ENCODE peak calls at places on chromosome 22, in five cellular contexts. O is colonic mucosa; X is CD8-positive, alpha-beta T cell; B is left ventricle myocardium inferior; Q is PC-3. M is an unnamed sample.

GRCh38 chr22:45912910-45913309 is 64.1 kb downstream of the WNT7B start:
- DNase-seq in O (no peak), X (no peak), B (no peak), Q (no peak), M (no peak)

GRCh38 chr22:19565921-19566598 is 41.9 kb upstream of the CLDN5 start:
- DNase-seq in O (no peak), X (no peak), B (no peak), Q (peak; percentile 56), M (no peak)

GRCh38 chr22:33922268-33922667 is 2.0 kb upstream of the LARGE1 start:
- DNase-seq in O (peak; percentile 53), X (peak; percentile 6), B (peak; percentile 25), Q (no peak), M (no peak)

GRCh38 chr22:31647516-31647915 is 14.5 kb downstream of the PISD start:
- DNase-seq in O (no peak), X (no peak), B (no peak), Q (no peak), M (no peak)

GRCh38 chr22:36334838-36335603 is 52.7 kb downstream of the MYH9 start:
- DNase-seq in O (no peak), X (peak; percentile 55), B (no peak), Q (peak; percentile 41), M (no peak)

GRCh38 chr22:33573479-33573878 is 346.8 kb downstream of the LARGE1 start:
- DNase-seq in O (no peak), X (no peak), B (no peak), Q (no peak), M (no peak)

GRCh38 chr22:30702856-30703255 is 8.2 kb downstream of the OSBP2 start:
- DNase-seq in O (no peak), X (no peak), B (no peak), Q (no peak), M (no peak)

GRCh38 chr22:37064553-37064952 is 13.0 kb downstream of the KCTD17 start:
- DNase-seq in O (no peak), X (no peak), B (no peak), Q (no peak), M (no peak)

GRCh38 chr22:41445171-41446056 is 1.2 kb downstream of the TOB2 start:
- DNase-seq in O (peak; percentile 45), X (peak; percentile 24), B (peak; percentile 44), Q (peak; percentile 43), M (peak; percentile 73)

GRCh38 chr22:23075525-23076216 is 5.4 kb downstream of the GNAZ start:
- DNase-seq in O (no peak), X (no peak), B (no peak), Q (no peak), M (peak; percentile 46)

GRCh38 chr22:41910599-41911291 is 4.1 kb downstream of the SHISA8 start:
- DNase-seq in O (no peak), X (peak; percentile 53), B (peak; percentile 56), Q (peak; percentile 9), M (no peak)

GRCh38 chr22:17606472-17606871 is 22.1 kb downstream of the ATP6V1E1 start:
- DNase-seq in O (no peak), X (no peak), B (no peak), Q (no peak), M (no peak)

GRCh38 chr22:44450503-44450902 is 47.5 kb downstream of the RTL6 start:
- DNase-seq in O (no peak), X (no peak), B (no peak), Q (no peak), M (peak; percentile 41)

GRCh38 chr22:36362819-36363377 is 24.9 kb downstream of the MYH9 start:
- DNase-seq in O (no peak), X (no peak), B (no peak), Q (peak; percentile 43), M (peak; percentile 53)

GRCh38 chr22:35476341-35476740 is 64.3 kb upstream of the RASD2 start:
- DNase-seq in O (no peak), X (no peak), B (no peak), Q (no peak), M (no peak)

GRCh38 chr22:43970037-43970747 is 14.9 kb downstream of the SAMM50 start:
- DNase-seq in O (no peak), X (no peak), B (no peak), Q (no peak), M (no peak)

GRCh38 chr22:19514831-19515565 is 9.2 kb downstream of the CLDN5 start:
- DNase-seq in O (no peak), X (no peak), B (no peak), Q (no peak), M (no peak)

GRCh38 chr22:45212992-45213751 is 27.5 kb downstream of the KIAA0930 start:
- DNase-seq in O (no peak), X (no peak), B (peak; percentile 48), Q (no peak), M (peak; percentile 75)

GRCh38 chr22:46354993-46355305 is 19.4 kb downstream of the TRMU start:
- DNase-seq in O (no peak), X (no peak), B (no peak), Q (no peak), M (no peak)

GRCh38 chr22:29216873-29217666 is 11.4 kb downstream of the EMID1 start:
- DNase-seq in O (no peak), X (no peak), B (no peak), Q (no peak), M (peak; percentile 86)

GRCh38 chr22:31818481-31819392 is 64.9 kb downstream of the DEPDC5 start:
- DNase-seq in O (no peak), X (no peak), B (no peak), Q (peak; percentile 22), M (no peak)

GRCh38 chr22:19942071-19942885 is 660 bp upstream of the TXNRD2 start:
- DNase-seq in O (no peak), X (no peak), B (no peak), Q (no peak), M (peak; percentile 74)

GRCh38 chr22:44045171-44045570 is 21.1 kb downstream of the PARVB start:
- DNase-seq in O (no peak), X (no peak), B (no peak), Q (peak; percentile 5), M (no peak)

GRCh38 chr22:17867160-17867785 is 93.0 kb upstream of the BID start:
- DNase-seq in O (peak; percentile 86), X (no peak), B (peak; percentile 79), Q (no peak), M (peak; percentile 87)

GRCh38 chr22:43275545-43275981 is 67.6 kb downstream of the SCUBE1 start:
- DNase-seq in O (no peak), X (no peak), B (no peak), Q (peak; percentile 67), M (no peak)

GRCh38 chr22:31942091-31942490 is 2.2 kb upstream of the YWHAH start:
- DNase-seq in O (no peak), X (no peak), B (no peak), Q (no peak), M (peak; percentile 59)

GRCh38 chr22:46609175-46609690 is 11.0 kb upstream of the GRAMD4 start:
- DNase-seq in O (peak; percentile 83), X (no peak), B (no peak), Q (peak; percentile 45), M (no peak)

GRCh38 chr22:43262990-43263644 is 76.2 kb upstream of the TTLL12 start:
- DNase-seq in O (no peak), X (peak; percentile 42), B (peak; percentile 27), Q (no peak), M (peak; percentile 85)

GRCh38 chr22:49934891-49935557 is 16.6 kb downstream of the CRELD2 start:
- DNase-seq in O (peak; percentile 90), X (peak; percentile 90), B (peak; percentile 90), Q (no peak), M (peak; percentile 98)
- H3K4me1 ChIP-seq in O (peaks cover 23% of the 10 kb centered on the region), X (peaks cover 39% of the 10 kb centered on the region), B (peaks cover 86% of the 10 kb centered on the region), Q (peaks cover 18% of the 10 kb centered on the region), M (peaks cover 3% of the 10 kb centered on the region)

GRCh38 chr22:27144345-27144744 is 487.0 kb downstream of the MIAT start:
- DNase-seq in O (no peak), X (no peak), B (no peak), Q (no peak), M (no peak)
- TF ChIP-seq CTCF in O (no peak), X (no peak), B (no peak), Q (no peak), M (no peak)

GRCh38 chr22:24810043-24810749 is 4.2 kb downstream of the SGSM1 start:
- DNase-seq in O (no peak), X (no peak), B (no peak), Q (no peak), M (no peak)
- H3K27ac ChIP-seq in O (no peak overlapping the region), X (no peak overlapping the region), B (peak overlapping the region; percentile 47), Q (no peak overlapping the region), M (peak overlapping the region; percentile 77)

GRCh38 chr22:39148024-39148726 is 4.3 kb downstream of the CBX7 start:
- DNase-seq in O (no peak), X (no peak), B (no peak), Q (no peak), M (no peak)
- H3K4me1 ChIP-seq in O (peaks cover 5% of the 10 kb centered on the region), X (peaks cover 63% of the 10 kb centered on the region), B (peaks cover 92% of the 10 kb centered on the region), Q (peaks cover 12% of the 10 kb centered on the region), M (peaks cover 43% of the 10 kb centered on the region)